ENCODE peak calls at places on chromosomes 12 and 14, in nine cellular contexts. One of them, this sample, is unnamed.

GRCh38 chr12:6647083-6647604 is at the start of gene ACRBP:
- DNase-seq in Daoy: peak; percentile 63
- DNase-seq in AML-193: no peak
- DNase-seq in iris pigment epithelial cell: peak; percentile 43
- DNase-seq in NCI-H2171: no peak
- DNase-seq in NCI-H524 treated with DMSO at 0.1 percent for 48 hours: no peak
- DNase-seq in Karpas-422: no peak
- DNase-seq in Ammon's horn: peak; percentile 78
- DNase-seq in CD4-positive, alpha-beta T cell: peak; percentile 15
- DNase-seq in this sample: no peak

GRCh38 chr14:100580316-100581227 is 6.6 kb downstream of the BEGAIN start:
- DNase-seq in AML-193: no peak
- DNase-seq in Daoy: no peak
- DNase-seq in CD4-positive, alpha-beta T cell: no peak
- DNase-seq in NCI-H524 treated with DMSO at 0.1 percent for 48 hours: no peak
- DNase-seq in NCI-H2171: no peak
- DNase-seq in iris pigment epithelial cell: no peak
- DNase-seq in Ammon's horn: no peak
- DNase-seq in Karpas-422: no peak
- DNase-seq in this sample: no peak

GRCh38 chr14:29926228-29926627 is 1.4 kb downstream of the PRKD1 start:
- DNase-seq in CD4-positive, alpha-beta T cell: no peak
- DNase-seq in NCI-H2171: peak; percentile 2
- DNase-seq in Karpas-422: no peak
- DNase-seq in AML-193: no peak
- DNase-seq in Daoy: no peak
- DNase-seq in iris pigment epithelial cell: no peak
- DNase-seq in Ammon's horn: peak; percentile 4
- DNase-seq in NCI-H524 treated with DMSO at 0.1 percent for 48 hours: no peak
- DNase-seq in this sample: no peak

GRCh38 chr14:32491413-32492016 is 162.4 kb downstream of the AKAP6 start:
- DNase-seq in iris pigment epithelial cell: no peak
- DNase-seq in CD4-positive, alpha-beta T cell: no peak
- DNase-seq in Daoy: no peak
- DNase-seq in Karpas-422: no peak
- DNase-seq in AML-193: no peak
- DNase-seq in NCI-H524 treated with DMSO at 0.1 percent for 48 hours: peak; percentile 29
- DNase-seq in Ammon's horn: no peak
- DNase-seq in NCI-H2171: no peak
- DNase-seq in this sample: no peak

GRCh38 chr12:116055895-116056607 is 221.4 kb downstream of the MED13L start:
- DNase-seq in NCI-H2171: no peak
- DNase-seq in Daoy: no peak
- DNase-seq in AML-193: no peak
- DNase-seq in Karpas-422: no peak
- DNase-seq in CD4-positive, alpha-beta T cell: no peak
- DNase-seq in Ammon's horn: no peak
- DNase-seq in iris pigment epithelial cell: no peak
- DNase-seq in NCI-H524 treated with DMSO at 0.1 percent for 48 hours: no peak
- DNase-seq in this sample: no peak

GRCh38 chr12:125408718-125409117 is 343.5 kb downstream of the AACS start:
- DNase-seq in NCI-H524 treated with DMSO at 0.1 percent for 48 hours: no peak
- DNase-seq in Daoy: no peak
- DNase-seq in iris pigment epithelial cell: no peak
- DNase-seq in AML-193: no peak
- DNase-seq in Ammon's horn: no peak
- DNase-seq in NCI-H2171: no peak
- DNase-seq in Karpas-422: no peak
- DNase-seq in CD4-positive, alpha-beta T cell: no peak
- DNase-seq in this sample: no peak

GRCh38 chr12:3988519-3989217 is 115.5 kb upstream of the PARP11 start:
- DNase-seq in NCI-H524 treated with DMSO at 0.1 percent for 48 hours: no peak
- DNase-seq in CD4-positive, alpha-beta T cell: no peak
- DNase-seq in AML-193: no peak
- DNase-seq in Ammon's horn: no peak
- DNase-seq in Daoy: peak; percentile 20
- DNase-seq in iris pigment epithelial cell: no peak
- DNase-seq in Karpas-422: peak; percentile 38
- DNase-seq in NCI-H2171: no peak
- DNase-seq in this sample: no peak

GRCh38 chr14:93964281-93964680 is 12.1 kb downstream of the ASB2 start:
- DNase-seq in NCI-H2171: no peak
- DNase-seq in Karpas-422: no peak
- DNase-seq in Ammon's horn: no peak
- DNase-seq in AML-193: no peak
- DNase-seq in iris pigment epithelial cell: no peak
- DNase-seq in NCI-H524 treated with DMSO at 0.1 percent for 48 hours: no peak
- DNase-seq in Daoy: no peak
- DNase-seq in CD4-positive, alpha-beta T cell: no peak
- DNase-seq in this sample: no peak

GRCh38 chr12:54021432-54022013 is 6.7 kb upstream of the HOXC6 start:
- DNase-seq in Karpas-422: no peak
- DNase-seq in NCI-H2171: no peak
- DNase-seq in Daoy: no peak
- DNase-seq in iris pigment epithelial cell: no peak
- DNase-seq in CD4-positive, alpha-beta T cell: no peak
- DNase-seq in Ammon's horn: no peak
- DNase-seq in NCI-H524 treated with DMSO at 0.1 percent for 48 hours: no peak
- DNase-seq in AML-193: no peak
- DNase-seq in this sample: peak; percentile 64